ENCODE peak calls at places on chromosome 7, in four cellular contexts. Q, A, G and E are unnamed samples.

GRCh38 chr7:130144632-130145171 is 60.5 kb downstream of the TMEM209 start:
- DNase-seq in Q (peak; percentile 26), A (no peak), G (no peak), E (no peak)

GRCh38 chr7:107164092-107164491 is 4.7 kb upstream of the HBP1 start:
- DNase-seq in Q (no peak), A (no peak), G (no peak), E (no peak)

GRCh38 chr7:22549667-22550513 is 49.9 kb upstream of the STEAP1B start:
- DNase-seq in Q (no peak), A (no peak), G (no peak), E (no peak)

GRCh38 chr7:72465521-72465920 is 53.4 kb upstream of the CALN1 start:
- DNase-seq in Q (no peak), A (no peak), G (no peak), E (no peak)

GRCh38 chr7:66539948-66540375 is 88.7 kb upstream of the KCTD7 start:
- DNase-seq in Q (no peak), A (no peak), G (no peak), E (no peak)

GRCh38 chr7:152747224-152747623 is 12.3 kb upstream of the ACTR3B start:
- DNase-seq in Q (no peak), A (no peak), G (no peak), E (no peak)

GRCh38 chr7:106167439-106168136 is 55.5 kb upstream of the SYPL1 start:
- DNase-seq in Q (no peak), A (no peak), G (peak; percentile 37), E (no peak)

GRCh38 chr7:24980695-24981543 is 941 bp upstream of the OSBPL3 start:
- DNase-seq in Q (no peak), A (peak; percentile 58), G (no peak), E (no peak)

GRCh38 chr7:80478683-80479082 is 33.2 kb downstream of the GNAT3 start:
- DNase-seq in Q (no peak), A (no peak), G (no peak), E (no peak)

GRCh38 chr7:121369462-121369861 is 26.6 kb downstream of the FAM3C start:
- DNase-seq in Q (no peak), A (no peak), G (no peak), E (peak; percentile 37)

GRCh38 chr7:31735991-31736982 is 49.3 kb downstream of the PPP1R17 start:
- DNase-seq in Q (peak; percentile 11), A (peak; percentile 38), G (peak; percentile 38), E (peak; percentile 4)

GRCh38 chr7:66952343-66953043 is 31.5 kb downstream of the TMEM248 start:
- DNase-seq in Q (no peak), A (no peak), G (peak; percentile 22), E (no peak)

GRCh38 chr7:133310232-133310852 is 57.5 kb downstream of the EXOC4 start:
- DNase-seq in Q (no peak), A (no peak), G (no peak), E (peak; percentile 77)

GRCh38 chr7:78013368-78013767 is 214.8 kb downstream of the PHTF2 start:
- DNase-seq in Q (no peak), A (no peak), G (no peak), E (no peak)

GRCh38 chr7:92973964-92974363 is 137.6 kb upstream of the CDK6 start:
- DNase-seq in Q (no peak), A (no peak), G (no peak), E (no peak)